ENCODE peak calls at places on chromosomes 5 and 9, in seven cellular contexts. C is K562, E is SK-N-SH, G is HCT116, M is HepG2, H is H1, S is GM12878. V is an unnamed sample.

GRCh38 chr5:123438902-123439301 is 15.7 kb upstream of the CEP120 start:
- DNase-seq in E (no peak), G (no peak), C (no peak), S (no peak), M (no peak), H (no peak), V (peak; percentile 71)

GRCh38 chr5:111676496-111676895 is 80.5 kb downstream of the NREP start:
- DNase-seq in G (no peak), M (no peak), E (no peak), H (no peak), S (no peak), C (no peak), V (no peak)

GRCh38 chr9:113649855-113650206 is 186.3 kb downstream of the RGS3 start:
- DNase-seq in G (no peak), S (no peak), M (no peak), C (no peak), E (no peak), H (no peak), V (no peak)

GRCh38 chr9:92496401-92496800 is 14.1 kb upstream of the ASPN start:
- DNase-seq in E (no peak), C (no peak), H (no peak), M (no peak), G (no peak), S (no peak), V (no peak)

GRCh38 chr5:168753691-168754254 is 174.6 kb upstream of the PANK3 start:
- DNase-seq in C (no peak), M (no peak), H (no peak), E (no peak), S (no peak), G (no peak), V (no peak)

GRCh38 chr9:79489241-79490000 is 82.3 kb upstream of the TLE4 start:
- DNase-seq in E (no peak), M (peak; percentile 62), C (no peak), H (no peak), S (no peak), G (no peak), V (peak; percentile 89)

GRCh38 chr5:82910905-82911304 is 166.3 kb downstream of the TMEM167A start:
- DNase-seq in S (no peak), C (no peak), E (no peak), M (no peak), G (no peak), H (no peak), V (no peak)

GRCh38 chr9:133199648-133200321 is 9.3 kb downstream of the OBP2B start:
- DNase-seq in G (no peak), S (no peak), H (peak; percentile 59), E (no peak), M (no peak), C (no peak), V (no peak)

GRCh38 chr5:36058776-36059175 is 7.9 kb downstream of the UGT3A2 start:
- DNase-seq in G (no peak), M (no peak), C (no peak), S (no peak), H (no peak), E (no peak), V (no peak)

GRCh38 chr5:77076961-77077820 is 9.9 kb downstream of the ZBED3 start:
- DNase-seq in G (no peak), C (peak; percentile 78), S (no peak), M (no peak), E (peak; percentile 94), H (peak; percentile 94), V (no peak)

GRCh38 chr5:58466939-58467338 is 7.1 kb upstream of the PLK2 start:
- DNase-seq in H (no peak), G (no peak), E (no peak), C (no peak), M (no peak), S (no peak), V (peak; percentile 28)

GRCh38 chr5:54894957-54895815 is 90.2 kb downstream of the ESM1 start:
- DNase-seq in H (no peak), S (no peak), M (no peak), G (no peak), E (no peak), C (no peak), V (no peak)

GRCh38 chr5:149358294-149358651 is 427 bp downstream of the PCYOX1L start:
- DNase-seq in S (no peak), H (no peak), E (peak; percentile 81), C (no peak), M (no peak), G (no peak), V (no peak)

GRCh38 chr5:17896605-17897004 is 262.3 kb downstream of the TAF11L14 start:
- DNase-seq in E (no peak), C (no peak), M (no peak), H (no peak), S (no peak), G (no peak), V (no peak)

GRCh38 chr5:65034029-65034781 is 265.5 kb downstream of the CWC27 start:
- DNase-seq in S (no peak), H (no peak), E (no peak), C (no peak), M (peak; percentile 22), G (no peak), V (no peak)

GRCh38 chr5:172868924-172869565 is 35.0 kb downstream of the ERGIC1 start:
- DNase-seq in E (peak; percentile 39), M (peak; percentile 64), G (peak; percentile 21), C (peak; percentile 23), H (no peak), S (no peak), V (no peak)

GRCh38 chr5:7926296-7926695 is 57.3 kb downstream of the MTRR start:
- DNase-seq in E (no peak), H (no peak), C (no peak), M (no peak), S (no peak), G (no peak), V (no peak)

GRCh38 chr9:126719677-126720435 is 85.0 kb upstream of the ZBTB43 start:
- DNase-seq in S (peak; percentile 53), E (peak; percentile 83), H (peak; percentile 83), G (no peak), C (peak; percentile 28), M (peak; percentile 55), V (no peak)

GRCh38 chr5:6731465-6732237 is 18.4 kb downstream of the TENT4A start:
- DNase-seq in S (no peak), C (no peak), G (no peak), E (no peak), M (no peak), H (no peak), V (no peak)

GRCh38 chr5:6733411-6734242 is 20.4 kb downstream of the TENT4A start:
- DNase-seq in C (no peak), M (no peak), E (no peak), S (no peak), G (no peak), H (no peak), V (no peak)

GRCh38 chr5:6734781-6735180 is 21.5 kb downstream of the TENT4A start:
- DNase-seq in H (no peak), C (no peak), E (no peak), G (no peak), S (no peak), M (no peak), V (no peak)

GRCh38 chr5:6734243-6734695 is 21.0 kb downstream of the TENT4A start:
- DNase-seq in H (no peak), C (no peak), E (no peak), S (no peak), M (no peak), G (no peak), V (no peak)

GRCh38 chr5:6732634-6733410 is 19.6 kb downstream of the TENT4A start:
- DNase-seq in C (no peak), S (no peak), E (peak; percentile 52), G (no peak), M (no peak), H (no peak), V (no peak)
- TF ChIP-seq JUND in C (no peak), S (no peak), E (peak; percentile 32), G (no peak), M (no peak), H (no peak), V (no peak)

GRCh38 chr9:85268024-85268610 is 473.6 kb downstream of the AGTPBP1 start:
- DNase-seq in G (no peak), S (no peak), H (no peak), M (no peak), E (no peak), C (no peak), V (no peak)
- TF ChIP-seq JUND in G (no peak), S (no peak), H (no peak), M (no peak), E (no peak), C (no peak), V (no peak)

DNA sequence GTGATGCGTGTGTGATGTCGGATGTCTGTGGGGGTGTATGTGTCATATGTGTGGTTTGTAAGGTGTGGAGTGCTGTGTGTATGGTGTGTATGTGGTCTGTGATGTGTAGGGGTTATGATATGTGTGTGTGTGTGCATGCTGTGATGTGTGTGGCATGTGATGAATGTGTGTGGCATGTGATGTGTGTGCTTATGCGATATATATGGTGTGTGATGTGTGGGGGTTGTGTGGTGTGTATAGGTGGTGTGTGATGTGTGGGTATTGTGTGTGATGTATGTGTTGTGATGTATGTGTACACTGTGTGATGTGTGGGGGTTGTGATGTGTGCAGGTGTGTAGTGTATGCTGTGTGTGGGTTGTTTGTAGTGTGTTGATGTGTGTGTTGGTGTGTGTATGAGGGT is 9.2 kb upstream of the CRB2 start:
- DNase-seq in H (no peak), E (no peak), G (no peak), M (no peak), S (no peak), C (no peak), V (no peak)
- TF ChIP-seq JUND in H (no peak), E (no peak), G (no peak), M (no peak), S (no peak), C (no peak), V (no peak)

GRCh38 chr5:181224390-181225234 is 1.5 kb downstream of the TRIM41 start:
- DNase-seq in C (no peak), G (no peak), H (no peak), S (no peak), M (no peak), E (peak; percentile 38), V (no peak)
- TF ChIP-seq JUND in C (no peak), G (no peak), H (no peak), S (no peak), M (no peak), E (no peak), V (no peak)

GRCh38 chr9:22337261-22337660 is 109.4 kb upstream of the DMRTA1 start:
- DNase-seq in S (no peak), C (no peak), E (no peak), G (no peak), M (no peak), H (no peak), V (no peak)
- TF ChIP-seq JUND in S (no peak), C (no peak), E (no peak), G (no peak), M (no peak), H (no peak), V (no peak)